ENCODE peak calls at places on chromosomes 4 and X, in ten cellular contexts. R, T, Q, N, M, C, W, X, U and A are unnamed samples.

GRCh38 chr4:26468283-26468949 is 21.9 kb downstream of the CCKAR start:
- DNase-seq in T (no peak), N (no peak), M (no peak), R (no peak), X (no peak), C (no peak), Q (no peak), W (no peak), U (no peak), A (no peak)

GRCh38 chr4:180380733-180381132 is 1862.5 kb upstream of the TENM3 start:
- DNase-seq in T (no peak), X (no peak), U (no peak), M (no peak), C (no peak), W (no peak), Q (peak; percentile 6), N (peak; percentile 85), R (no peak), A (no peak)

GRCh38 chr4:44629280-44629866 is 22.1 kb downstream of the YIPF7 start:
- DNase-seq in X (no peak), T (no peak), W (no peak), C (no peak), N (peak; percentile 43), Q (peak; percentile 67), R (peak; percentile 55), U (no peak), M (no peak), A (peak; percentile 55)

GRCh38 chr4:153643406-153644016 is 40.6 kb upstream of the TLR2 start:
- DNase-seq in N (peak; percentile 59), C (no peak), U (no peak), X (no peak), T (no peak), R (peak; percentile 44), M (no peak), Q (peak; percentile 74), W (no peak), A (peak; percentile 56)

GRCh38 chr4:176238157-176238608 is 30.8 kb downstream of the ASB5 start:
- DNase-seq in M (no peak), W (no peak), U (no peak), R (no peak), C (no peak), X (no peak), N (peak; percentile 87), T (no peak), Q (no peak), A (peak; percentile 87)

GRCh38 chr4:102850373-102850772 is 18.4 kb upstream of the CISD2 start:
- DNase-seq in W (no peak), C (no peak), X (no peak), N (no peak), U (no peak), R (no peak), Q (no peak), M (no peak), T (no peak), A (no peak)

GRCh38 chrX:131068945-131069719 is 11.0 kb downstream of the ARHGAP36 start:
- DNase-seq in W (no peak), C (no peak), R (peak; percentile 57), X (no peak), U (no peak), N (no peak), M (no peak), Q (no peak), T (no peak), A (peak; percentile 6)

GRCh38 chr4:88109123-88109864 is 49.1 kb downstream of the ABCG2 start:
- DNase-seq in N (no peak), X (no peak), T (no peak), Q (no peak), C (no peak), M (no peak), R (no peak), W (no peak), U (no peak), A (peak; percentile 68)

GRCh38 chr4:105895324-105895608 is at the start of gene NPNT:
- DNase-seq in C (no peak), R (no peak), N (no peak), T (no peak), Q (no peak), U (no peak), M (no peak), W (no peak), X (no peak), A (no peak)

GRCh38 chr4:152943673-152944072 is 7.5 kb downstream of the FHDC1 start:
- DNase-seq in R (no peak), T (no peak), C (no peak), X (no peak), U (no peak), Q (no peak), N (peak; percentile 44), M (peak; percentile 41), W (no peak), A (no peak)

GRCh38 chr4:1910643-1911042 is 39.5 kb downstream of the NSD2 start:
- DNase-seq in N (peak; percentile 66), X (no peak), T (peak; percentile 34), W (no peak), Q (peak; percentile 70), U (no peak), C (no peak), M (no peak), R (peak; percentile 72), A (peak; percentile 65)

GRCh38 chrX:103423955-103424640 is 47.8 kb downstream of the BEX3 start:
- DNase-seq in T (no peak), Q (no peak), R (no peak), M (no peak), C (no peak), U (no peak), W (no peak), X (no peak), N (no peak), A (no peak)

DNA sequence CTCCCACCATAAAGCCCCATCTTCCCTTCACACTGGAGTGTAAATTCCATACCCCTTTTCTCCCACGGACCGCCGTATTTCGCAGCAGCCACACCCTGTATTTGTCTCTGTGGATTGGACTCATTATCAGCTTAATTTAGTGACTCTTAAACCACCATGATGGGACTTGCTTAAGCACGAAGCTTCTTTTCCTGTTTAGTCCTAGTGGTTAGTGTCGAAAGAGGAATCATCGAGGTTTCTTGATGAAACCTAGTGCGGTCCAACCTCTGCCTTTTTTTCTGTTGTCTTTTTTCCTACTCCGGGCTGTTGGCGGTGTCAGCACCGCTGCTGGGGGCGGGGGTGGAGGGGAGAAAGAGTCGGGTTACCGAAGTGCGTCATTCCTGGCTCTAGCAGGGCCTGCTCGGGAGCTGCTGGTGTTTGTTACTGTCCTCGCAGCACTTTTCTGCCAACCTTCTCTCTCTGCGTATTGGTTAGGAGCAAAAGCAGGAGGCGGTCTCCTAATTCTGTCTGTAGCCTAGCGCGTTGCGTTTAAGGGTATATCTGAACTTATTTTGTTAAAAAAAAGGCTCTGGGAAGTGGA is 1.4 kb downstream of the STAG2 start:
- DNase-seq in N (peak; percentile 94), C (peak; percentile 89), U (peak; percentile 97), W (peak; percentile 92), M (peak; percentile 92), X (peak; percentile 76), R (peak; percentile 95), T (peak; percentile 88), Q (peak; percentile 95), A (peak; percentile 93)
- TF ChIP-seq POLR2A in N (peak; percentile 72), C (peak; percentile 81), U (peak; percentile 74), W (peak; percentile 69), M (no peak), X (peak; percentile 73), R (peak; percentile 85), T (peak; percentile 66), Q (peak; percentile 38), A (no peak)

GRCh38 chr4:76980280-76980679 is 30.7 kb downstream of the SEPTIN11 start:
- DNase-seq in N (no peak), X (no peak), U (no peak), M (no peak), W (no peak), C (no peak), R (no peak), T (no peak), Q (no peak), A (no peak)
- H3K4me3 ChIP-seq in N (no peak overlapping the region), X (no peak overlapping the region), U (no peak overlapping the region), M (no peak overlapping the region), W (no peak overlapping the region), C (no peak overlapping the region), R (no peak overlapping the region), T (no peak overlapping the region), Q (no peak overlapping the region), A (no peak overlapping the region)

DNA sequence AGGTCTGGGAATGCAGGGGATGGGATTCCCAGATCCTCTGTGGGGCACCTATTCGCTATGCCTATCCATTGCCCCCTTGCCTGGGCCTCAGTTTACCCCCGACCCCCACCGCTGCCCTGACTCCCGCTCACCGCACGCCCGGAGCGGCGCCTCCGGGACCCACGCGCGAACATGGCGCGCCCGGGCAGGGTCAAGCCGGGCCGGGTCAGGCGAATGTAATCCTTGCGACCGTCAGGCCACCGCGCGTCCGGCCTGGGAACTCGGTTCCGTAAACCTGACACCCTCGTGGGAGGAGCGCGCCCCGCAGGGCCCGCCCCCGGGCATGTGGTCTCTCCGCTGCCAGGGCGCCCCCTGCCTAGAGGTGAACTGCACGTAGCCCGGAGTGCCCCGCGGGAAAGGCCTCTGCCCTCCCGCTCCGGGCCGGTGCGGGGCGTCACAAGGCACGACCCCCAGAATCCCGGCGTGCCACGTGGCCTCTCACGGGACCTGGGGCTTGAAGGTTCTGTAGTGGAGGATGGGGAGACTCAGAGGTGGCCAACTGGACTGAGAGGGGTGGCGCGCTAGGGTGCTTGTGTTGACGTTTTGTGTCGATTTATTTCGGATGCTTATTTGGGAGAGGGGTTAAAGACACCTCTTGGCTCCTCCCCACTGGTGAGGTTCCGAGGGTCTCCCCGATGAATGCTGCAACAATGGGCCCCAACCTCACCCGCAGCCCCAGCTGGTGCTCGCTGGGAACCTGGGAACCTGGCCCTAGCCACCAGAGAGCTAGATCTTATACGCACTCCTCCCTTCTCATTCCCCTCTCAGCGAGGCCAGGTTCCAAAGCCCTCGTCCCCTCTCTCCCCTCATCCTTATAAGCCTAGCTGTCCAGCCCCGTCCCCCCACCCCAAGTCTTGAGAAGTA is at the start of gene PRICKLE3:
- DNase-seq in T (peak; percentile 86), W (peak; percentile 89), C (peak; percentile 91), Q (peak; percentile 85), U (peak; percentile 92), R (peak; percentile 88), M (peak; percentile 69), X (peak; percentile 72), N (peak; percentile 29), A (peak; percentile 55)
- TF ChIP-seq POLR2A in T (no peak), W (no peak), C (peak; percentile 68), Q (peak; percentile 62), U (peak; percentile 52), R (peak; percentile 79), M (no peak), X (peak; percentile 73), N (no peak), A (peak; percentile 24)

DNA sequence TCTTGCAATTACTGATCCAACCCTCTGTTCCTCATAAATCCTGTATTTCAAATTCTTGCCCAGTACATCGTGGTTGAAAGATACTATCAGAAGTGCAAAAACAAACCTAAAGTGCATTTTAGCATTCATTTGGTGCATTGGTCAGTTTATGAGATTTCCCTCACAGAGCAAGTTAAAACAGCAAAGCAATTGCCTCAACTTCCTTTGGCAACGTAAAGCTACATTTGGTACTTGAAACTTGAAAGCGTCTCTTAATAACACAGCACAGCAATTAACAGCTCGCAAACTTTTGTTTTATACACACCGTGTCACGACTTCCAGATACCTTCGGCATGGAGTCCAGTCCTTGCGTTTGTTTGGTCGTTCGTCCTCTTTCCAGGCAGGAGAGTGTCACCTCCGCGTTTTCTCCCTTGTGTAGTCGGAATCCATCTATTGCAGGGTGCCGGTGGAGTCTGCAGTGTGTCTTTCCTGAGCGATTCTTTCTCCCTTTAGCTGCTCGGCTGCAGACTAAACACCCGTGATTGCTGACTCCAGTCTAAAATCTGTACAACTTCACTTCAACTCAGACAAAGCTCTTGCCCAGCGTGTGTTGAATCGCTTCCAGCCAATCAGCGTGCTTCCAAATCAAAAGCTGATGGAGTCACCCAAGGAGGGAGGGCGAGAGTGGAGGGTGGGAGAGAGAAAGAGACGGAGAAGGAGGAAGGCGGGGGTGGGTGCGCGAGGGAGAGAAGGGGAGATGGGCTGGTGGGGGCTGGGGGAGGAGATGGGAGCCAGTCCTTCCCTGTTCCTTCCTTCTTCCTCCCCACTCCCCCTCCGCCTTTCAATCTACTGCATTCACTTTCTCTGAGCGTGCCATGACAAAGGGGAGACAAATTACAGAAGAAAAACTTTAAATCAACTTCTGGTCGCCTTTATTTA is at the start of gene PCDH18:
- DNase-seq in X (peak; percentile 88), N (peak; percentile 98), M (peak; percentile 90), T (peak; percentile 51), U (peak; percentile 97), R (no peak), Q (no peak), C (peak; percentile 22), W (peak; percentile 89), A (peak; percentile 90)
- H3K4me3 ChIP-seq in X (peak within 1 kb of the TSS; percentile 55), N (peak within 1 kb of the TSS; percentile 62), M (peak within 1 kb of the TSS; percentile 27), T (peak within 1 kb of the TSS; percentile 54), U (peak within 1 kb of the TSS; percentile 70), R (no peak within 1 kb of the TSS), Q (no peak within 1 kb of the TSS), C (peak within 1 kb of the TSS; percentile 36), W (peak within 1 kb of the TSS; percentile 52), A (peak within 1 kb of the TSS; percentile 94)